ENCODE peak calls at places on chromosomes 4 and X, in nine cellular contexts. G is choroid plexus epithelial cell, J is right cardiac atrium, B is left lung, V is GM23338, D is Karpas-422, C is stomach, Y is tibial nerve, M is neural progenitor cell. P is an unnamed sample.

GRCh38 chrX:47723083-47723482 is 64.1 kb upstream of the UXT start:
- DNase-seq in G (no peak), J (no peak), B (no peak), V (no peak), D (no peak), C (no peak), Y (no peak), M (no peak), P (no peak)

GRCh38 chr4:183987529-183987946 is 82.4 kb downstream of the STOX2 start:
- DNase-seq in G (peak), J (peak), B (peak), V (peak), D (no peak), C (peak), Y (peak), M (peak), P (peak)

GRCh38 chr4:1766336-1767057 is 26.6 kb upstream of the FGFR3 start:
- DNase-seq in G (no peak), J (no peak), B (no peak), V (peak), D (no peak), C (no peak), Y (no peak), M (peak), P (no peak)

GRCh38 chr4:77073981-77074865 is 1.6 kb downstream of the CCNI start:
- DNase-seq in G (no peak), J (no peak), B (no peak), V (no peak), D (no peak), C (no peak), Y (no peak), M (peak), P (no peak)

GRCh38 chr4:155900402-155900801 is 3.1 kb upstream of the TDO2 start:
- DNase-seq in G (peak), J (no peak), B (no peak), V (peak), D (no peak), C (no peak), Y (no peak), M (no peak), P (no peak)

GRCh38 chrX:23333842-23334535 is 660 bp upstream of the PTCHD1 start:
- DNase-seq in G (no peak), J (peak), B (peak), V (peak), D (no peak), C (no peak), Y (no peak), M (peak), P (peak)

GRCh38 chr4:11729548-11729947 is 300.9 kb upstream of the HS3ST1 start:
- DNase-seq in G (peak), J (no peak), B (no peak), V (no peak), D (no peak), C (no peak), Y (no peak), M (no peak), P (no peak)

GRCh38 chr4:57110635-57111546 is 706 bp upstream of the IGFBP7 start:
- DNase-seq in G (peak), J (peak), B (peak), V (peak), D (no peak), C (peak), Y (peak), M (peak), P (no peak)

GRCh38 chr4:10140866-10141759 is 24.5 kb upstream of the WDR1 start:
- DNase-seq in G (no peak), J (no peak), B (no peak), V (peak), D (no peak), C (no peak), Y (no peak), M (peak), P (no peak)

GRCh38 chrX:67044029-67044653 is 405.3 kb upstream of the EDA2R start:
- DNase-seq in G (no peak), J (no peak), B (no peak), V (no peak), D (no peak), C (peak), Y (no peak), M (no peak), P (no peak)

GRCh38 chrX:9293051-9293496 is 171.8 kb upstream of the TBL1X start:
- DNase-seq in G (no peak), J (no peak), B (no peak), V (peak), D (no peak), C (no peak), Y (no peak), M (peak), P (no peak)
- H3K4me3 ChIP-seq in G (no peak), J (no peak), B (no peak), V (peak), D (no peak), C (no peak), Y (no peak), M (peak), P (no peak)

GRCh38 chrX:70455366-70456202 is 10.9 kb downstream of the DLG3 start:
- DNase-seq in G (no peak), J (no peak), B (peak), V (peak), D (no peak), C (no peak), Y (no peak), M (peak), P (peak)

GRCh38 chrX:70452143-70452733 is 7.6 kb downstream of the DLG3 start:
- DNase-seq in G (peak), J (peak), B (peak), V (peak), D (peak), C (peak), Y (peak), M (peak), P (peak)

GRCh38 chrX:70454441-70455365 is 10.1 kb downstream of the DLG3 start:
- DNase-seq in G (peak), J (peak), B (peak), V (peak), D (peak), C (peak), Y (peak), M (peak), P (peak)

GRCh38 chrX:70453024-70453618 is 8.5 kb downstream of the DLG3 start:
- DNase-seq in G (no peak), J (no peak), B (no peak), V (no peak), D (peak), C (no peak), Y (no peak), M (no peak), P (peak)

GRCh38 chrX:70456256-70456655 is 11.6 kb downstream of the DLG3 start:
- DNase-seq in G (no peak), J (no peak), B (no peak), V (no peak), D (no peak), C (no peak), Y (no peak), M (no peak), P (no peak)
- H3K4me3 ChIP-seq in G (no peak), J (peak), B (no peak), V (peak), D (no peak), C (peak), Y (peak), M (peak), P (no peak)

GRCh38 chrX:6226646-6227444 is 1.8 kb downstream of the NLGN4X start:
- DNase-seq in G (no peak), J (peak), B (peak), V (peak), D (peak), C (no peak), Y (no peak), M (peak), P (no peak)
- H3K4me3 ChIP-seq in G (no peak), J (peak), B (no peak), V (peak), D (peak), C (peak), Y (peak), M (peak), P (no peak)

DNA sequence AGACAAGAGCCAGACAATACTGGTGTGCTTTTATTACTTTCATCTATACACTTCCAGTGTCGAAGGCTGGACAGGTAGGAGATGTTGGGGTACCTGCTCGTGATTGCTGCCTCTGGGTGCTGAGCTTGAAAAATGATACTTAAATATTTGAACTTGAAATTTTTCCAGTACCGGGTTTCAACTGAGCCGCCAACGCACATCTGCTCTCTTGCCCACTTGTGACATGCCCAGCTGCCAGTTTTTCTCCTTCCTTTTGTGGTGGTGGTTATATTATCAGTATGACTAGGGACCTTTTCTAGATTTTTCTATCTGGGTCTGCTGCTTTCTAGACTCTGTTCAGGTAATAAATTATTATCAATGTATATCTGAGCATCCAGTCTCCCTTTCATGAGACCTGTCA is 3.4 kb downstream of the OGT start:
- DNase-seq in G (no peak), J (no peak), B (no peak), V (no peak), D (no peak), C (no peak), Y (no peak), M (no peak), P (no peak)
- H3K4me3 ChIP-seq in G (peak), J (peak), B (no peak), V (peak), D (peak), C (peak), Y (peak), M (peak), P (no peak)

DNA sequence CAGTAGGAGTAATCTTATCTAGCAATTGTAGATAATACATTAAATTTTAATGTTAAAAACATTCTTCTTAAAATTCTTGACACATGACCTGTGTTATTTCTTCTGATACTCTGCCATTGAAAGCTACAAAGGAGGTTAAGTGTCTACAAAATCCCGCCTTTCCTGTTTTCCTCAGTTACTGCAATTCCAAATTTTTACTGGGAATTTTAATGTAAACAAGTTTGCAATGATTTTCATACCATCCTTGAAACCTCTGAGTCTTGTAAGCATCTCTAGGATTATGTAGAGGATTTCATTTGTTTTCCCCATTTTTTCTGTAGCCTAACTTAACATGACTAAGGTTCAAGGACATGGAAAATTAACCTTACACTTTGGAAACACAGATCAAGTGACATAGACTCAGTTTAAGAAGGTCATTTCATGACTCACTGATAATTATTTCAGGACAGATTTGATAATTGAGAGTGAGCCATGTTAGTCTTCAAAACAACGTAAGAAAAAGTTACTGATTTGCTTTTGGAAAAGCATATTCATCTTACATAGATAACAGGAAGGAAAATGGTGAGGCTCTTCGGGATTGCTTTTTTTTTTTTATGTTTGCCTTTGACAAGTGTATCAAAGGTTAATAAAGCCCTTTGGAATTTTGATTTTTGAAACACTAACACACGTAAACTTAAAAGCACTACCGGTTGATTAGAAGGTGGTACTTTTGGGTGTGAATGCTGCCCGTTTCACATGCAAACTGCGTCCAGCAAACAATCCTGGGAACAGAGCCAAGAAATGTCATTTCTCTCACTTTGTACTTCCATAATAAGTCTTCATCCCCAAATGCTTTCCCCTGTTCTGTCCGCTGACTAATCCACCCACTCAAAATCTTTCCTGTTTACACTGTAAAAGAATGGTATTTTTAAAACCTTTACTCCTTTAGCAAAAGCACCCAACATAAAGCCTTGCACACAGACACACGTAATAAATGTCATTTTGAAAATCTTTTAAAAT is 39.4 kb upstream of the PDLIM5 start:
- DNase-seq in G (peak), J (no peak), B (no peak), V (no peak), D (no peak), C (no peak), Y (no peak), M (no peak), P (no peak)
- H3K4me3 ChIP-seq in G (peak), J (no peak), B (no peak), V (no peak), D (no peak), C (no peak), Y (no peak), M (no peak), P (no peak)

GRCh38 chr4:185931375-185931774 is 119.4 kb upstream of the SORBS2 start:
- DNase-seq in G (no peak), J (no peak), B (no peak), V (no peak), D (no peak), C (no peak), Y (no peak), M (no peak), P (no peak)
- H3K4me3 ChIP-seq in G (no peak), J (no peak), B (no peak), V (no peak), D (no peak), C (no peak), Y (no peak), M (no peak), P (no peak)

DNA sequence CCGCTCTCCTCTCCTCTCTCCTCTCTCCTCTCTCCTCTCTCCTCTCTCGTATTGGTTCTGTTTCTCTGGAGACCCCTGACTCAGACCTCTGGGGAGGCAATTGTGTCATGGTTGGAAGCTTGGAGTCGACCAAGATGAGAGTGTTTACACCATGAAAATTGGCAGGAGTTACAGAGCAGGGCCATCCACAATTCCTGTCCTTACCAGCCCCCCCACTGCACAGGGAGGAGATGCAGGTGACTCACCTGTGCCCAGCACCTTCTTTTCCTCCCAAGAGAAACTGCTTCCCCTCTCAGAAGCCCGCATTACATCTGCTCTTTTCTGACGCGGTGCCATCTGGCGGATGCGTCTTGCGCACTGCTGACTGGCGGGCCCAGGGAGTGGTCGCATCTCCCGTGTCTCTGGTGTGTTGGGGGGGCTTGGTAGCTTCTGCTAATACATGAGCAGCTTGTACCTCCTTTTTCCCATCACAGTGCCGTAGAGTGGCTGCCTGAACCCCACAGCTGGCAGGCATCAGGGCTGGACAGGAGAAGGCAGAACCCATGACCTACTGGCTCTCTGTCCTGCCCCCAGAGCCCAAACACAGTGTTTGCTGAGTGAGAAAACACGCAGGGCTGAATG is 31.4 kb upstream of the GPR78 start:
- DNase-seq in G (no peak), J (no peak), B (no peak), V (no peak), D (no peak), C (no peak), Y (no peak), M (no peak), P (no peak)
- H3K4me3 ChIP-seq in G (no peak), J (no peak), B (no peak), V (no peak), D (no peak), C (no peak), Y (no peak), M (no peak), P (no peak)

GRCh38 chr4:141763373-141763772 is 127.0 kb downstream of the IL15 start:
- DNase-seq in G (no peak), J (no peak), B (no peak), V (no peak), D (no peak), C (no peak), Y (no peak), M (no peak), P (no peak)

GRCh38 chr4:141772838-141773237 is 136.5 kb downstream of the IL15 start:
- DNase-seq in G (no peak), J (no peak), B (no peak), V (no peak), D (no peak), C (no peak), Y (no peak), M (no peak), P (no peak)

GRCh38 chr4:141771889-141772830 is 135.8 kb downstream of the IL15 start:
- DNase-seq in G (no peak), J (no peak), B (no peak), V (peak), D (no peak), C (no peak), Y (no peak), M (no peak), P (no peak)

GRCh38 chr4:141768954-141769353 is 132.6 kb downstream of the IL15 start:
- DNase-seq in G (peak), J (no peak), B (no peak), V (peak), D (no peak), C (no peak), Y (no peak), M (no peak), P (no peak)
- H3K4me3 ChIP-seq in G (no peak), J (no peak), B (no peak), V (no peak), D (no peak), C (no peak), Y (no peak), M (no peak), P (no peak)

GRCh38 chr4:94852601-94853000 is 94.8 kb downstream of the BMPR1B start:
- DNase-seq in G (no peak), J (no peak), B (no peak), V (no peak), D (no peak), C (no peak), Y (no peak), M (no peak), P (no peak)
- H3K4me3 ChIP-seq in G (no peak), J (no peak), B (no peak), V (no peak), D (no peak), C (no peak), Y (no peak), M (no peak), P (no peak)

GRCh38 chrX:19724409-19724808 is 163.0 kb downstream of the SH3KBP1 start:
- DNase-seq in G (no peak), J (no peak), B (no peak), V (no peak), D (no peak), C (no peak), Y (no peak), M (no peak), P (no peak)
- H3K4me3 ChIP-seq in G (no peak), J (no peak), B (no peak), V (no peak), D (no peak), C (no peak), Y (no peak), M (no peak), P (no peak)